ENCODE peak calls at places on chromosomes 7 and 10, in four cellular contexts. D, B, R and A are unnamed samples.

GRCh38 chr10:130066743-130067142 is 43.9 kb downstream of the C10orf143 start:
- DNase-seq in D (no peak), R (no peak), B (no peak), A (no peak)

GRCh38 chr7:136074840-136075239 is 97.7 kb upstream of the MTPN start:
- DNase-seq in B (no peak), D (no peak), R (no peak), A (no peak)

GRCh38 chr7:73885975-73886798 is 25.2 kb downstream of the TMEM270 start:
- DNase-seq in D (peak; percentile 49), R (no peak), B (no peak), A (no peak)

GRCh38 chr7:1895664-1896515 is 225.8 kb downstream of the ELFN1 start:
- DNase-seq in B (peak; percentile 56), R (no peak), D (no peak), A (no peak)

GRCh38 chr7:25669954-25670841 is 441.9 kb upstream of the NPVF start:
- DNase-seq in R (no peak), D (no peak), B (no peak), A (no peak)

GRCh38 chr10:12435348-12435747 is 86.0 kb downstream of the CAMK1D start:
- DNase-seq in R (no peak), D (no peak), B (no peak), A (no peak)

GRCh38 chr10:28593811-28594210 is 60.9 kb downstream of the WAC start:
- DNase-seq in R (no peak), D (no peak), B (no peak), A (no peak)

GRCh38 chr7:131945313-131945831 is 388.9 kb upstream of the PODXL start:
- DNase-seq in D (no peak), R (peak; percentile 39), B (no peak), A (no peak)

GRCh38 chr10:12819071-12819470 is 182.4 kb downstream of the CCDC3 start:
- DNase-seq in D (no peak), B (no peak), R (no peak), A (no peak)

GRCh38 chr10:7718685-7719084 is 15.6 kb downstream of the ITIH2 start:
- DNase-seq in B (no peak), D (no peak), R (no peak), A (no peak)

GRCh38 chr10:20955355-20955893 is 58.3 kb upstream of the NEBL start:
- DNase-seq in B (no peak), D (no peak), R (no peak), A (no peak)

GRCh38 chr10:110643670-110644597 is at the start of gene RBM20:
- DNase-seq in D (no peak), R (peak; percentile 30), B (no peak), A (no peak)

GRCh38 chr10:116785867-116786266 is 43.5 kb upstream of the HSPA12A start:
- DNase-seq in B (no peak), D (no peak), R (no peak), A (no peak)

GRCh38 chr10:80187060-80187459 is 18.3 kb downstream of the ANXA11 start:
- DNase-seq in B (no peak), D (no peak), R (no peak), A (no peak)

GRCh38 chr10:106967482-106967881 is 197.0 kb downstream of the SORCS1 start:
- DNase-seq in B (no peak), D (no peak), R (no peak), A (no peak)

GRCh38 chr7:116988363-116988989 is 35.2 kb downstream of the ST7 start:
- DNase-seq in D (no peak), B (no peak), R (no peak), A (no peak)

GRCh38 chr10:103799341-103799740 is 56.0 kb downstream of the SH3PXD2A start:
- DNase-seq in B (no peak), D (no peak), R (no peak), A (no peak)

GRCh38 chr7:2120251-2120660 is 112.5 kb downstream of the MAD1L1 start:
- DNase-seq in R (no peak), B (no peak), D (no peak), A (peak; percentile 64)

GRCh38 chr10:12973149-12973718 is 28.3 kb downstream of the CCDC3 start:
- DNase-seq in R (no peak), D (no peak), B (no peak), A (no peak)

GRCh38 chr7:20030417-20030816 is 186.8 kb downstream of the MACC1 start:
- DNase-seq in D (no peak), R (no peak), B (no peak), A (no peak)

GRCh38 chr10:44506386-44506785 is 121.5 kb upstream of the CXCL12 start:
- DNase-seq in B (no peak), D (no peak), R (no peak), A (no peak)

GRCh38 chr10:117431160-117431559 is 55.9 kb upstream of the PDZD8 start:
- DNase-seq in B (no peak), D (peak; percentile 53), R (no peak), A (no peak)

GRCh38 chr7:26555971-26556830 is 264.5 kb downstream of the SNX10 start:
- DNase-seq in B (no peak), R (no peak), D (no peak), A (no peak)

GRCh38 chr7:123797673-123798526 is 47.1 kb upstream of the HYAL4 start:
- DNase-seq in R (peak; percentile 2), D (peak; percentile 22), B (no peak), A (no peak)

GRCh38 chr10:48659790-48660189 is 24.9 kb upstream of the WDFY4 start:
- DNase-seq in B (no peak), R (no peak), D (no peak), A (no peak)

GRCh38 chr7:69476416-69476815 is 121.9 kb upstream of the AUTS2 start:
- DNase-seq in D (no peak), R (no peak), B (no peak), A (no peak)